ENCODE peak calls at places on chromosome 18, in ten cellular contexts. M is stimulated activated CD8-positive, alpha-beta memory T cell treated with anti-CD3 and anti-CD28 coated beads, Interleukin-2, amount 100 ng/mL, for 48 hours; C is caudate nucleus; F is GM13977; H is activated T-cell treated with anti-CD3 and anti-CD28 coated beads, Interleukin-2, amount 50 U/mL, for 72 hours; R is activated effector memory CD4-positive, alpha-beta T cell treated with Interleukin-2 at 50 U/mL for 16 hours; U is transverse colon; N is BJ; T is hypothalamus; Q is M059J. Y is an unnamed sample.
A peak's percentile ranks its signal among the peaks of the same experiment; 100 is the strongest.

GRCh38 chr18:27847412-27847811 is 329.5 kb downstream of the CDH2 start:
- DNase-seq in U (no peak), M (no peak), T (no peak), C (no peak), R (no peak), H (no peak), N (no peak), Q (peak; percentile 22), F (no peak), Y (no peak)

GRCh38 chr18:69947361-69948106 is at the start of gene CD226:
- DNase-seq in N (no peak), M (no peak), T (no peak), Q (no peak), F (no peak), H (peak; percentile 53), U (peak; percentile 20), C (no peak), R (no peak), Y (no peak)

GRCh38 chr18:12086249-12086648 is 7.4 kb upstream of the ANKRD62 start:
- DNase-seq in U (peak; percentile 89), Q (no peak), T (no peak), N (no peak), R (no peak), F (no peak), C (no peak), H (no peak), M (no peak), Y (no peak)

GRCh38 chr18:46676162-46676830 is 19.3 kb upstream of the LOXHD1 start:
- DNase-seq in C (no peak), T (no peak), R (no peak), U (no peak), N (no peak), M (no peak), Q (peak; percentile 99), F (no peak), H (no peak), Y (no peak)

GRCh38 chr18:31248783-31249521 is 69.0 kb upstream of the DSG1 start:
- DNase-seq in Q (no peak), H (no peak), R (no peak), F (no peak), U (no peak), N (no peak), C (no peak), T (no peak), M (no peak), Y (no peak)

GRCh38 chr18:54776282-54776977 is 51.8 kb upstream of the RAB27B start:
- DNase-seq in T (no peak), R (no peak), U (no peak), C (no peak), N (peak; percentile 97), H (peak; percentile 50), Q (peak; percentile 100), F (peak; percentile 9), M (peak; percentile 2), Y (no peak)

GRCh38 chr18:56541790-56542189 is 96.6 kb downstream of the TXNL1 start:
- DNase-seq in H (no peak), C (no peak), T (no peak), U (no peak), F (no peak), N (no peak), M (no peak), Q (no peak), R (no peak), Y (no peak)

GRCh38 chr18:32507093-32507492 is 36.4 kb upstream of the GAREM1 start:
- DNase-seq in U (no peak), F (no peak), N (no peak), Q (no peak), R (no peak), C (no peak), M (no peak), T (no peak), H (no peak), Y (no peak)

Y was measured in cerebellum.